ENCODE peak calls at places on chromosomes 2 and 18, in ten cellular contexts. One of them, this sample, is unnamed.

GRCh38 chr2:159455330-159455918 is 160.9 kb downstream of the BAZ2B start:
- DNase-seq in uterus: no peak
- DNase-seq in AG09309: no peak
- DNase-seq in Peyer's patch: no peak
- DNase-seq in OCI-LY7: no peak
- DNase-seq in heart right ventricle: no peak
- DNase-seq in brain microvascular endothelial cell: no peak
- DNase-seq in gastrocnemius medialis: no peak
- DNase-seq in colonic mucosa: no peak
- DNase-seq in GM12864: no peak
- DNase-seq in this sample: no peak

GRCh38 chr18:33369711-33370449 is 70.6 kb downstream of the CCDC178 start:
- DNase-seq in colonic mucosa: no peak
- DNase-seq in AG09309: no peak
- DNase-seq in uterus: no peak
- DNase-seq in heart right ventricle: no peak
- DNase-seq in gastrocnemius medialis: no peak
- DNase-seq in GM12864: no peak
- DNase-seq in Peyer's patch: no peak
- DNase-seq in OCI-LY7: no peak
- DNase-seq in brain microvascular endothelial cell: no peak
- DNase-seq in this sample: no peak

GRCh38 chr2:46806526-46806925 is 109.1 kb downstream of the MCFD2 start:
- DNase-seq in brain microvascular endothelial cell: peak; percentile 40
- DNase-seq in gastrocnemius medialis: no peak
- DNase-seq in AG09309: no peak
- DNase-seq in uterus: no peak
- DNase-seq in colonic mucosa: no peak
- DNase-seq in Peyer's patch: no peak
- DNase-seq in GM12864: no peak
- DNase-seq in heart right ventricle: no peak
- DNase-seq in OCI-LY7: no peak
- DNase-seq in this sample: peak; percentile 85

GRCh38 chr18:49168970-49169619 is 218.3 kb upstream of the SMAD7 start:
- DNase-seq in heart right ventricle: no peak
- DNase-seq in OCI-LY7: peak; percentile 51
- DNase-seq in AG09309: no peak
- DNase-seq in colonic mucosa: peak; percentile 35
- DNase-seq in Peyer's patch: peak; percentile 49
- DNase-seq in GM12864: peak; percentile 50
- DNase-seq in uterus: no peak
- DNase-seq in brain microvascular endothelial cell: no peak
- DNase-seq in gastrocnemius medialis: no peak
- DNase-seq in this sample: no peak

GRCh38 chr18:13378150-13378549 is 159.6 kb downstream of the LDLRAD4 start:
- DNase-seq in AG09309: no peak
- DNase-seq in brain microvascular endothelial cell: no peak
- DNase-seq in uterus: no peak
- DNase-seq in colonic mucosa: no peak
- DNase-seq in gastrocnemius medialis: no peak
- DNase-seq in GM12864: no peak
- DNase-seq in Peyer's patch: no peak
- DNase-seq in heart right ventricle: no peak
- DNase-seq in OCI-LY7: no peak
- DNase-seq in this sample: no peak

GRCh38 chr2:99420031-99420430 is 69.8 kb downstream of the REV1 start:
- DNase-seq in brain microvascular endothelial cell: no peak
- DNase-seq in gastrocnemius medialis: no peak
- DNase-seq in OCI-LY7: no peak
- DNase-seq in heart right ventricle: no peak
- DNase-seq in Peyer's patch: no peak
- DNase-seq in AG09309: no peak
- DNase-seq in uterus: no peak
- DNase-seq in colonic mucosa: no peak
- DNase-seq in GM12864: no peak
- DNase-seq in this sample: peak; percentile 53

GRCh38 chr18:76384861-76385680 is 110.0 kb downstream of the ZNF516 start:
- DNase-seq in OCI-LY7: no peak
- DNase-seq in AG09309: no peak
- DNase-seq in gastrocnemius medialis: no peak
- DNase-seq in brain microvascular endothelial cell: no peak
- DNase-seq in GM12864: no peak
- DNase-seq in uterus: peak; percentile 11
- DNase-seq in heart right ventricle: no peak
- DNase-seq in colonic mucosa: no peak
- DNase-seq in Peyer's patch: no peak
- DNase-seq in this sample: no peak

GRCh38 chr2:229261599-229261998 is 9.5 kb downstream of the PID1 start:
- DNase-seq in uterus: no peak
- DNase-seq in AG09309: no peak
- DNase-seq in brain microvascular endothelial cell: no peak
- DNase-seq in OCI-LY7: no peak
- DNase-seq in heart right ventricle: no peak
- DNase-seq in colonic mucosa: no peak
- DNase-seq in gastrocnemius medialis: no peak
- DNase-seq in GM12864: no peak
- DNase-seq in Peyer's patch: no peak
- DNase-seq in this sample: no peak

GRCh38 chr2:164739966-164740365 is 101.7 kb downstream of the COBLL1 start:
- DNase-seq in colonic mucosa: no peak
- DNase-seq in brain microvascular endothelial cell: peak; percentile 38
- DNase-seq in OCI-LY7: no peak
- DNase-seq in Peyer's patch: no peak
- DNase-seq in uterus: no peak
- DNase-seq in AG09309: peak; percentile 25
- DNase-seq in GM12864: no peak
- DNase-seq in gastrocnemius medialis: no peak
- DNase-seq in heart right ventricle: no peak
- DNase-seq in this sample: peak; percentile 78

GRCh38 chr2:238121511-238122286 is 16.8 kb upstream of the KLHL30 start:
- DNase-seq in gastrocnemius medialis: no peak
- DNase-seq in AG09309: no peak
- DNase-seq in OCI-LY7: no peak
- DNase-seq in colonic mucosa: no peak
- DNase-seq in heart right ventricle: peak; percentile 1
- DNase-seq in GM12864: no peak
- DNase-seq in brain microvascular endothelial cell: no peak
- DNase-seq in uterus: no peak
- DNase-seq in Peyer's patch: peak; percentile 33
- DNase-seq in this sample: no peak

GRCh38 chr2:241412144-241412543 is 56.1 kb downstream of the FARP2 start:
- DNase-seq in AG09309: peak; percentile 69
- DNase-seq in GM12864: no peak
- DNase-seq in Peyer's patch: no peak
- DNase-seq in brain microvascular endothelial cell: peak; percentile 98
- DNase-seq in OCI-LY7: no peak
- DNase-seq in heart right ventricle: no peak
- DNase-seq in gastrocnemius medialis: no peak
- DNase-seq in uterus: no peak
- DNase-seq in colonic mucosa: peak; percentile 82
- DNase-seq in this sample: peak; percentile 83

GRCh38 chr2:40639294-40639693 is 187.4 kb upstream of the SLC8A1 start:
- DNase-seq in OCI-LY7: no peak
- DNase-seq in gastrocnemius medialis: peak; percentile 20
- DNase-seq in heart right ventricle: no peak
- DNase-seq in brain microvascular endothelial cell: no peak
- DNase-seq in AG09309: no peak
- DNase-seq in GM12864: no peak
- DNase-seq in uterus: peak; percentile 47
- DNase-seq in Peyer's patch: no peak
- DNase-seq in colonic mucosa: peak; percentile 18
- DNase-seq in this sample: peak; percentile 3

GRCh38 chr18:6198585-6198984 is 216.1 kb downstream of the L3MBTL4 start:
- DNase-seq in heart right ventricle: no peak
- DNase-seq in GM12864: no peak
- DNase-seq in OCI-LY7: no peak
- DNase-seq in AG09309: no peak
- DNase-seq in Peyer's patch: no peak
- DNase-seq in uterus: no peak
- DNase-seq in brain microvascular endothelial cell: no peak
- DNase-seq in gastrocnemius medialis: no peak
- DNase-seq in colonic mucosa: no peak
- DNase-seq in this sample: no peak
- H3K4me3 ChIP-seq in heart right ventricle: no peak overlapping the region
- H3K4me3 ChIP-seq in GM12864: no peak overlapping the region
- H3K4me3 ChIP-seq in OCI-LY7: no peak overlapping the region
- H3K4me3 ChIP-seq in AG09309: no peak overlapping the region
- H3K4me3 ChIP-seq in Peyer's patch: no peak overlapping the region
- H3K4me3 ChIP-seq in uterus: no peak overlapping the region
- H3K4me3 ChIP-seq in brain microvascular endothelial cell: no peak overlapping the region
- H3K4me3 ChIP-seq in gastrocnemius medialis: no peak overlapping the region
- H3K4me3 ChIP-seq in colonic mucosa: no peak overlapping the region
- H3K4me3 ChIP-seq in this sample: no peak overlapping the region

GRCh38 chr2:219176818-219177593 is at the start of gene CNPPD1:
- DNase-seq in uterus: peak; percentile 88
- DNase-seq in brain microvascular endothelial cell: peak; percentile 31
- DNase-seq in AG09309: peak; percentile 14
- DNase-seq in colonic mucosa: peak; percentile 92
- DNase-seq in heart right ventricle: peak; percentile 93
- DNase-seq in gastrocnemius medialis: peak; percentile 77
- DNase-seq in Peyer's patch: peak; percentile 96
- DNase-seq in OCI-LY7: peak; percentile 92
- DNase-seq in GM12864: peak; percentile 55
- DNase-seq in this sample: peak; percentile 74

GRCh38 chr2:219177594-219178376 is at the start of gene RETREG2:
- DNase-seq in AG09309: peak; percentile 60
- DNase-seq in Peyer's patch: peak; percentile 96
- DNase-seq in colonic mucosa: peak; percentile 92
- DNase-seq in heart right ventricle: peak; percentile 86
- DNase-seq in uterus: peak; percentile 87
- DNase-seq in gastrocnemius medialis: peak; percentile 89
- DNase-seq in GM12864: peak; percentile 72
- DNase-seq in brain microvascular endothelial cell: peak; percentile 78
- DNase-seq in OCI-LY7: peak; percentile 95
- DNase-seq in this sample: peak; percentile 94

GRCh38 chr2:219174801-219175200 is 1.9 kb downstream of the CNPPD1 start:
- DNase-seq in GM12864: no peak
- DNase-seq in Peyer's patch: no peak
- DNase-seq in colonic mucosa: no peak
- DNase-seq in uterus: no peak
- DNase-seq in AG09309: no peak
- DNase-seq in OCI-LY7: no peak
- DNase-seq in gastrocnemius medialis: no peak
- DNase-seq in heart right ventricle: no peak
- DNase-seq in brain microvascular endothelial cell: no peak
- DNase-seq in this sample: no peak

GRCh38 chr2:219175486-219175885 is 1.2 kb downstream of the CNPPD1 start:
- DNase-seq in uterus: no peak
- DNase-seq in AG09309: no peak
- DNase-seq in Peyer's patch: no peak
- DNase-seq in gastrocnemius medialis: no peak
- DNase-seq in brain microvascular endothelial cell: no peak
- DNase-seq in colonic mucosa: no peak
- DNase-seq in GM12864: no peak
- DNase-seq in OCI-LY7: no peak
- DNase-seq in heart right ventricle: no peak
- DNase-seq in this sample: no peak

DNA sequence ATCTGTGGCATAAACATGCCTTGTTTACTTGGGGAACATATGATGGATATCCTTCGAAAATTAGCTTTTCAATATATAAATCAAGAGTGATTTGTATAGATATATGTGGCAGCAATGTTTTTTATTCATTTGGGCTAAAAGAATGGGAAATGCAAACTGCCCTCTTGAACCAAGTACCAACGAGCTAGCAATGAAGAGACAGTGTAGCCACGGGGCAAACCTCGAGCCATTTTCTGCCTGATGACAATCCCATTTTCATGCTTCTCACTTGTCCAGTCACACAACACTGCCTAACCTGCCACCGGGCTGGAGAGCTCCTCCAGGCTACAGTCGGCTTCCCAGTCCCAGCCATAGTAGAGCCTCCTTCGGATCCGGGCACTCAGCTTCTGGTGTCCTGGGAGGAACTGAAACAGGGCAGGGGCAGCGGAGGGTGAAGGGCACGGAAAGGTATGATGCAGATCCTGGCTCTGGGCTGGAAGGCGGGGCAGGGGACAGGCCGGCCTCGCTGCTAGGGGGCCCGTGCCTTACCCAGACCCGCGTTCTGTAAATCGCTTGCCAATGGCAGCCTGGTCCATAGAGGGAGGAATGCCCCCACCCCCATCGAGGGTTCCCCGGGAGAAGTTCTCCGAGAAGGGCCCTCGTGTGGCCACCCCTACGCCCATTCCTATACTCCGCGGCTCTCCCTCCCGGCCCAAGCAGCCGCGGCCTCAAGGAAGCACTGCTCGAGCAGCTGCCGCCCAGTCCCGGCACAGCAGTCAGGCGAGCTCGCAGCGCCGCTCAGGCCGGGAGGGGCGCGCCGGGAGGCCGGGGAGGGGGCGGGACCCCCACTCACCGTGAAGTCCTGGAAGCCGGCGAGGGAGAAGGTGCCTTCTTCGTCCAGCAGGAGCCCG is 552 bp downstream of the CNPPD1 start:
- DNase-seq in brain microvascular endothelial cell: peak; percentile 19
- DNase-seq in OCI-LY7: peak; percentile 68
- DNase-seq in AG09309: no peak
- DNase-seq in uterus: no peak
- DNase-seq in colonic mucosa: peak; percentile 63
- DNase-seq in GM12864: no peak
- DNase-seq in gastrocnemius medialis: peak; percentile 41
- DNase-seq in heart right ventricle: peak; percentile 49
- DNase-seq in Peyer's patch: peak; percentile 73
- DNase-seq in this sample: peak; percentile 41
- TF ChIP-seq CTCF in brain microvascular endothelial cell: no peak
- TF ChIP-seq CTCF in OCI-LY7: no peak
- TF ChIP-seq CTCF in AG09309: peak; percentile 1
- TF ChIP-seq CTCF in uterus: no peak
- TF ChIP-seq CTCF in colonic mucosa: no peak
- TF ChIP-seq CTCF in GM12864: no peak
- TF ChIP-seq CTCF in gastrocnemius medialis: no peak
- TF ChIP-seq CTCF in heart right ventricle: peak; percentile 8
- TF ChIP-seq CTCF in Peyer's patch: no peak
- TF ChIP-seq CTCF in this sample: no peak

DNA sequence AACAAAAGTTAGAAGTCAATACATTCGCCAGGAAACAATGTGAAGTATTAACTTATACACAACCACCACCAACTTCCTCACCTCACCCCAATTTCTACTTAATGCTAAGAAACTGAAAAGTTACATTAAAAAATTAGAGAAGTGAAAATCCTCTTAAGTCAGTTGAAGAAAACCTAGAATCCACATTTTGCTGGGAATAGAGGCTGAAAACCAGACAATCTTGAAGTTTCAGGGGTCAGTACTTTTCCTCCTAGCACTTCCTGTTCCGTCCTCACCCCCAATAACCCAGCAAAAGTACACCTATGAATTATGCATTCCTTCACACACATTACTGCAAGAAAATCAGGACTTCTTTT is 6.3 kb downstream of the YES1 start:
- DNase-seq in Peyer's patch: no peak
- DNase-seq in gastrocnemius medialis: no peak
- DNase-seq in colonic mucosa: no peak
- DNase-seq in heart right ventricle: no peak
- DNase-seq in uterus: no peak
- DNase-seq in OCI-LY7: no peak
- DNase-seq in AG09309: no peak
- DNase-seq in brain microvascular endothelial cell: no peak
- DNase-seq in GM12864: no peak
- DNase-seq in this sample: no peak
- H3K4me3 ChIP-seq in Peyer's patch: peak overlapping the region; percentile 17
- H3K4me3 ChIP-seq in gastrocnemius medialis: no peak overlapping the region
- H3K4me3 ChIP-seq in colonic mucosa: no peak overlapping the region
- H3K4me3 ChIP-seq in heart right ventricle: peak overlapping the region; percentile 6
- H3K4me3 ChIP-seq in uterus: no peak overlapping the region
- H3K4me3 ChIP-seq in OCI-LY7: no peak overlapping the region
- H3K4me3 ChIP-seq in AG09309: no peak overlapping the region
- H3K4me3 ChIP-seq in brain microvascular endothelial cell: no peak overlapping the region
- H3K4me3 ChIP-seq in GM12864: no peak overlapping the region
- H3K4me3 ChIP-seq in this sample: no peak overlapping the region

GRCh38 chr2:172282944-172283343 is 144.4 kb upstream of the ITGA6 start:
- DNase-seq in colonic mucosa: no peak
- DNase-seq in uterus: no peak
- DNase-seq in AG09309: peak; percentile 49
- DNase-seq in OCI-LY7: no peak
- DNase-seq in Peyer's patch: no peak
- DNase-seq in gastrocnemius medialis: no peak
- DNase-seq in GM12864: no peak
- DNase-seq in brain microvascular endothelial cell: peak; percentile 97
- DNase-seq in heart right ventricle: no peak
- DNase-seq in this sample: peak; percentile 90
- TF ChIP-seq CTCF in colonic mucosa: no peak
- TF ChIP-seq CTCF in uterus: no peak
- TF ChIP-seq CTCF in AG09309: no peak
- TF ChIP-seq CTCF in OCI-LY7: no peak
- TF ChIP-seq CTCF in Peyer's patch: no peak
- TF ChIP-seq CTCF in gastrocnemius medialis: no peak
- TF ChIP-seq CTCF in GM12864: no peak
- TF ChIP-seq CTCF in brain microvascular endothelial cell: no peak
- TF ChIP-seq CTCF in heart right ventricle: no peak
- TF ChIP-seq CTCF in this sample: no peak

This sample was measured in cardiac fibroblast.